ENCODE peak calls at places on chromosomes 2 and 18, in six cellular contexts. V is non-pigmented ciliary epithelial cell, G is NCI-H1436 treated with DMSO at 0.1 percent for 48 hours, M is MM.1S, S is small intestine, Z is fibroblast of pulmonary artery. C is an unnamed sample.

GRCh38 chr2:88329815-88330603 is 122.5 kb downstream of the FOXI3 start:
- DNase-seq in S (no peak), M (no peak), V (peak; percentile 23), G (peak; percentile 64), Z (no peak), C (peak; percentile 62)

GRCh38 chr2:110101280-110101844 is 14.3 kb downstream of the MALL start:
- DNase-seq in Z (peak; percentile 100), G (peak; percentile 32), M (no peak), S (peak; percentile 97), V (peak; percentile 97), C (no peak)

GRCh38 chr2:142174176-142174575 is 43.4 kb upstream of the LRP1B start:
- DNase-seq in S (no peak), V (no peak), G (no peak), Z (peak; percentile 30), M (no peak), C (no peak)

GRCh38 chr2:217929757-217930707 is 72.8 kb downstream of the TNS1 start:
- DNase-seq in M (no peak), S (no peak), V (no peak), Z (peak; percentile 80), G (no peak), C (no peak)

GRCh38 chr2:73111300-73112025 is 1.3 kb downstream of the RAB11FIP5 start:
- DNase-seq in G (no peak), V (no peak), M (peak; percentile 57), S (peak; percentile 58), Z (no peak), C (no peak)

GRCh38 chr18:7370812-7371211 is 139.9 kb downstream of the LRRC30 start:
- DNase-seq in G (no peak), Z (peak; percentile 39), M (no peak), S (no peak), V (no peak), C (no peak)

GRCh38 chr2:133651861-133652260 is 83.6 kb upstream of the NCKAP5 start:
- DNase-seq in M (no peak), S (no peak), G (no peak), V (no peak), Z (no peak), C (no peak)

GRCh38 chr2:3638456-3638810 is 19.6 kb upstream of the ALLC start:
- DNase-seq in S (no peak), V (no peak), M (no peak), Z (no peak), G (no peak), C (no peak)

GRCh38 chr2:139142252-139142651 is 362.1 kb upstream of the NXPH2 start:
- DNase-seq in M (peak; percentile 46), V (no peak), G (no peak), Z (peak; percentile 50), S (no peak), C (peak; percentile 4)

GRCh38 chr2:237388036-237388435 is 25.9 kb downstream of the COL6A3 start:
- DNase-seq in G (no peak), S (no peak), V (no peak), M (no peak), Z (no peak), C (no peak)